ENCODE peak calls at places on chromosomes 16 and 17, in four cellular contexts. F is NCI-H1436, G is fibroblast of mammary gland, B is GM23338. T is an unnamed sample.

GRCh38 chr16:58661199-58661830 is 23.3 kb downstream of the SLC38A7 start:
- DNase-seq in F (peak), G (peak), B (peak), T (peak)

GRCh38 chr17:42878123-42878880 is 22.3 kb upstream of the G6PC1 start:
- DNase-seq in F (no peak), G (no peak), B (peak), T (no peak)

GRCh38 chr17:48074322-48075054 is 26.3 kb downstream of the NFE2L1 start:
- DNase-seq in F (peak), G (peak), B (peak), T (peak)

GRCh38 chr16:21150375-21151001 is at the start of gene DNAH3:
- DNase-seq in F (peak), G (no peak), B (no peak), T (peak)

GRCh38 chr16:3046506-3047386 is at the start of gene MMP25:
- DNase-seq in F (no peak), G (no peak), B (peak), T (no peak)

GRCh38 chr16:82079892-82080291 is 44.8 kb downstream of the HSD17B2 start:
- DNase-seq in F (no peak), G (no peak), B (no peak), T (no peak)

GRCh38 chr16:81251871-81252270 is 13.4 kb downstream of the BCO1 start:
- DNase-seq in F (no peak), G (no peak), B (no peak), T (no peak)

GRCh38 chr16:76946879-76947278 is 244.1 kb upstream of the MON1B start:
- DNase-seq in F (no peak), G (peak), B (no peak), T (peak)

GRCh38 chr16:85169333-85170065 is 57.2 kb upstream of the CIBAR2 start:
- DNase-seq in F (no peak), G (no peak), B (no peak), T (no peak)